ENCODE peak calls at places on chromosome 1, in eight cellular contexts. One of them, this sample, is unnamed. For H3K9me3, the result is how much of the 10 kb centered on the place peaks cover.

GRCh38 chr1:155091071-155092051 is 12.7 kb downstream of the EFNA3 start:
- DNase-seq in ovary: peak
- DNase-seq in fibroblast of lung: peak
- DNase-seq in left ventricle myocardium inferior: peak
- DNase-seq in ascending aorta: no peak
- DNase-seq in CD8-positive, alpha-beta T cell: peak
- DNase-seq in small intestine: peak
- DNase-seq in AG04450: no peak
- DNase-seq in this sample: peak

GRCh38 chr1:64623750-64624445 is 121.0 kb upstream of the RAVER2 start:
- DNase-seq in left ventricle myocardium inferior: no peak
- DNase-seq in CD8-positive, alpha-beta T cell: no peak
- DNase-seq in AG04450: no peak
- DNase-seq in fibroblast of lung: peak
- DNase-seq in ovary: no peak
- DNase-seq in ascending aorta: no peak
- DNase-seq in small intestine: no peak
- DNase-seq in this sample: peak

GRCh38 chr1:53590104-53590503 is 130.9 kb downstream of the DMRTB1 start:
- DNase-seq in ovary: no peak
- DNase-seq in small intestine: no peak
- DNase-seq in CD8-positive, alpha-beta T cell: no peak
- DNase-seq in AG04450: no peak
- DNase-seq in ascending aorta: no peak
- DNase-seq in fibroblast of lung: no peak
- DNase-seq in left ventricle myocardium inferior: no peak
- DNase-seq in this sample: no peak

GRCh38 chr1:207321790-207322530 is 482 bp downstream of the CD55 start:
- DNase-seq in fibroblast of lung: peak
- DNase-seq in AG04450: no peak
- DNase-seq in left ventricle myocardium inferior: no peak
- DNase-seq in CD8-positive, alpha-beta T cell: no peak
- DNase-seq in ascending aorta: no peak
- DNase-seq in ovary: no peak
- DNase-seq in small intestine: peak
- DNase-seq in this sample: no peak

GRCh38 chr1:7190261-7190660 is 405.0 kb downstream of the CAMTA1 start:
- DNase-seq in CD8-positive, alpha-beta T cell: no peak
- DNase-seq in left ventricle myocardium inferior: no peak
- DNase-seq in small intestine: no peak
- DNase-seq in AG04450: no peak
- DNase-seq in ovary: no peak
- DNase-seq in fibroblast of lung: no peak
- DNase-seq in ascending aorta: no peak
- DNase-seq in this sample: no peak

GRCh38 chr1:30782361-30783243 is 25.0 kb upstream of the LAPTM5 start:
- DNase-seq in fibroblast of lung: no peak
- DNase-seq in left ventricle myocardium inferior: peak
- DNase-seq in small intestine: peak
- DNase-seq in AG04450: no peak
- DNase-seq in ascending aorta: no peak
- DNase-seq in ovary: peak
- DNase-seq in CD8-positive, alpha-beta T cell: peak
- DNase-seq in this sample: peak

GRCh38 chr1:219913005-219913404 is 15.4 kb downstream of the SLC30A10 start:
- DNase-seq in fibroblast of lung: no peak
- DNase-seq in ascending aorta: no peak
- DNase-seq in AG04450: no peak
- DNase-seq in left ventricle myocardium inferior: no peak
- DNase-seq in ovary: no peak
- DNase-seq in CD8-positive, alpha-beta T cell: no peak
- DNase-seq in small intestine: no peak
- DNase-seq in this sample: no peak

GRCh38 chr1:152596986-152597385 is 3.0 kb upstream of the LCE3C start:
- DNase-seq in left ventricle myocardium inferior: no peak
- DNase-seq in AG04450: no peak
- DNase-seq in CD8-positive, alpha-beta T cell: no peak
- DNase-seq in fibroblast of lung: no peak
- DNase-seq in small intestine: no peak
- DNase-seq in ascending aorta: no peak
- DNase-seq in ovary: no peak
- DNase-seq in this sample: no peak

GRCh38 chr1:149914545-149914944 is 3.1 kb downstream of the SV2A start:
- DNase-seq in left ventricle myocardium inferior: no peak
- DNase-seq in CD8-positive, alpha-beta T cell: no peak
- DNase-seq in fibroblast of lung: no peak
- DNase-seq in ascending aorta: no peak
- DNase-seq in ovary: no peak
- DNase-seq in small intestine: no peak
- DNase-seq in AG04450: no peak
- DNase-seq in this sample: no peak

GRCh38 chr1:5793516-5793915 is 198.7 kb downstream of the NPHP4 start:
- DNase-seq in ovary: no peak
- DNase-seq in small intestine: no peak
- DNase-seq in fibroblast of lung: no peak
- DNase-seq in AG04450: no peak
- DNase-seq in CD8-positive, alpha-beta T cell: no peak
- DNase-seq in left ventricle myocardium inferior: no peak
- DNase-seq in ascending aorta: no peak
- DNase-seq in this sample: no peak

GRCh38 chr1:8661185-8662110 is 156.0 kb downstream of the RERE start:
- DNase-seq in left ventricle myocardium inferior: no peak
- DNase-seq in fibroblast of lung: peak
- DNase-seq in AG04450: peak
- DNase-seq in CD8-positive, alpha-beta T cell: peak
- DNase-seq in ascending aorta: no peak
- DNase-seq in small intestine: peak
- DNase-seq in ovary: peak
- DNase-seq in this sample: peak

GRCh38 chr1:59446257-59446901 is 149.5 kb downstream of the FGGY start:
- DNase-seq in ascending aorta: no peak
- DNase-seq in ovary: no peak
- DNase-seq in small intestine: no peak
- DNase-seq in AG04450: peak
- DNase-seq in CD8-positive, alpha-beta T cell: no peak
- DNase-seq in fibroblast of lung: peak
- DNase-seq in left ventricle myocardium inferior: no peak
- DNase-seq in this sample: peak

GRCh38 chr1:4075436-4076225 is 175.6 kb upstream of the C1orf174 start:
- DNase-seq in left ventricle myocardium inferior: no peak
- DNase-seq in fibroblast of lung: no peak
- DNase-seq in AG04450: no peak
- DNase-seq in CD8-positive, alpha-beta T cell: no peak
- DNase-seq in ovary: no peak
- DNase-seq in small intestine: no peak
- DNase-seq in ascending aorta: no peak
- DNase-seq in this sample: no peak

GRCh38 chr1:38680801-38681510 is 178.6 kb downstream of the RRAGC start:
- DNase-seq in fibroblast of lung: peak
- DNase-seq in left ventricle myocardium inferior: no peak
- DNase-seq in CD8-positive, alpha-beta T cell: no peak
- DNase-seq in small intestine: no peak
- DNase-seq in AG04450: no peak
- DNase-seq in ovary: no peak
- DNase-seq in ascending aorta: no peak
- DNase-seq in this sample: peak

GRCh38 chr1:41381691-41382530 is 20.7 kb downstream of the FOXO6 start:
- DNase-seq in left ventricle myocardium inferior: no peak
- DNase-seq in AG04450: no peak
- DNase-seq in ascending aorta: no peak
- DNase-seq in CD8-positive, alpha-beta T cell: peak
- DNase-seq in ovary: peak
- DNase-seq in small intestine: peak
- DNase-seq in fibroblast of lung: peak
- DNase-seq in this sample: peak
- H3K4me3 ChIP-seq in left ventricle myocardium inferior: peak
- H3K4me3 ChIP-seq in AG04450: peak
- H3K4me3 ChIP-seq in ascending aorta: peak
- H3K4me3 ChIP-seq in CD8-positive, alpha-beta T cell: peak
- H3K4me3 ChIP-seq in ovary: peak
- H3K4me3 ChIP-seq in small intestine: peak
- H3K4me3 ChIP-seq in fibroblast of lung: peak
- H3K4me3 ChIP-seq in this sample: peak

GRCh38 chr1:82491301-82491986 is 690.7 kb downstream of the ADGRL2 start:
- DNase-seq in ascending aorta: no peak
- DNase-seq in CD8-positive, alpha-beta T cell: no peak
- DNase-seq in ovary: no peak
- DNase-seq in AG04450: no peak
- DNase-seq in left ventricle myocardium inferior: no peak
- DNase-seq in small intestine: no peak
- DNase-seq in fibroblast of lung: peak
- DNase-seq in this sample: no peak

GRCh38 chr1:82492168-82492567 is 691.4 kb downstream of the ADGRL2 start:
- DNase-seq in CD8-positive, alpha-beta T cell: no peak
- DNase-seq in AG04450: no peak
- DNase-seq in small intestine: no peak
- DNase-seq in ascending aorta: no peak
- DNase-seq in left ventricle myocardium inferior: no peak
- DNase-seq in ovary: peak
- DNase-seq in fibroblast of lung: no peak
- DNase-seq in this sample: no peak

GRCh38 chr1:82494117-82494516 is 693.4 kb downstream of the ADGRL2 start:
- DNase-seq in fibroblast of lung: no peak
- DNase-seq in CD8-positive, alpha-beta T cell: no peak
- DNase-seq in AG04450: no peak
- DNase-seq in ascending aorta: no peak
- DNase-seq in small intestine: no peak
- DNase-seq in left ventricle myocardium inferior: no peak
- DNase-seq in ovary: no peak
- DNase-seq in this sample: no peak
- H3K9me3 ChIP-seq in fibroblast of lung: under half
- H3K9me3 ChIP-seq in CD8-positive, alpha-beta T cell: under half
- H3K9me3 ChIP-seq in AG04450: under half
- H3K9me3 ChIP-seq in ascending aorta: under half
- H3K9me3 ChIP-seq in small intestine: under half
- H3K9me3 ChIP-seq in left ventricle myocardium inferior: under half
- H3K9me3 ChIP-seq in ovary: under half
- H3K9me3 ChIP-seq in this sample: under half

DNA sequence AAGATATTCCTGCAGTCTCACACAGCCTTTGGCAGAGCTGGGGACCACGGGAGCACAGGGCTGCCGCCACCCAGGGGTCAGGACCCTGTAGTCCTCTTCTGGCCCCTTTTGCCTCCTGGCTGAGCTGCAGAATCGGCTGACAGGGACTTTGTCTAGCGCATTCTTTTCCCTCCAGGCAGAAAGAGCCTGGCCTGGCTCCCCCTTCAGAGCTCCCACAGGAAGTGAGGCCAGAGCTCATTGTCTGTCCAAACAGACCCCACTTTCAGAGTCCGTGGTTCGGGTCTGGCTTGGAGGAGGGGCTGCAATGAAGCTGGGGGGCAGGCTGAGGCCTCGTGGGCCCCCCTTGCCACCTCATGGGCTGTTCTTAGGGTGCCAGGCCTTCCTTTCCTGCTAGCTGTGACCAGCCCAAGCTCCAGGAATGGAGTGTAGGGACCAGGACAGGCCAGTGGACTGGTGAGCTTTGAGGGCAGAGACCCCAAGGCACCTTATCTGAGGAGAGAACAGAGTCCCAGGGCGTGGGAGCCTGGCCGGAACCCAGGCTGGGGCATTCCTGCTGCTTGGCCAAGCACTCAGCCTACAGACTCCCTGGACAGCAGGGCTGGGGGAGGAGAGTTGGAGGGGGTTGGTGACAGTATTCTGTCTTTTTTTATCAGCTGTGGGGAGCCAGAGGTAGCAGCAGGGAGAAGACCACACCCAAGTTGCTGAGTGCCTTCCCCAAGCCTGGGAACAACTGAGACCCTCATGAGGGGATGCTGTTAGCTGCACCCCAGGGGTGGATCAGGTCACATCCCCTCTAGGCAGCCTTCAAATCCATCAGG is 4.7 kb downstream of the CELSR2 start:
- DNase-seq in AG04450: no peak
- DNase-seq in fibroblast of lung: peak
- DNase-seq in CD8-positive, alpha-beta T cell: no peak
- DNase-seq in ovary: no peak
- DNase-seq in small intestine: no peak
- DNase-seq in left ventricle myocardium inferior: no peak
- DNase-seq in ascending aorta: no peak
- DNase-seq in this sample: peak
- H3K4me3 ChIP-seq in AG04450: no peak
- H3K4me3 ChIP-seq in fibroblast of lung: no peak
- H3K4me3 ChIP-seq in CD8-positive, alpha-beta T cell: no peak
- H3K4me3 ChIP-seq in ovary: no peak
- H3K4me3 ChIP-seq in small intestine: no peak
- H3K4me3 ChIP-seq in left ventricle myocardium inferior: peak
- H3K4me3 ChIP-seq in ascending aorta: peak
- H3K4me3 ChIP-seq in this sample: no peak

GRCh38 chr1:193325042-193325441 is 138.6 kb upstream of the B3GALT2 start:
- DNase-seq in ovary: no peak
- DNase-seq in CD8-positive, alpha-beta T cell: no peak
- DNase-seq in AG04450: no peak
- DNase-seq in ascending aorta: no peak
- DNase-seq in fibroblast of lung: no peak
- DNase-seq in left ventricle myocardium inferior: no peak
- DNase-seq in small intestine: no peak
- DNase-seq in this sample: no peak

GRCh38 chr1:193322218-193322617 is 135.8 kb upstream of the B3GALT2 start:
- DNase-seq in CD8-positive, alpha-beta T cell: no peak
- DNase-seq in fibroblast of lung: peak
- DNase-seq in ascending aorta: no peak
- DNase-seq in small intestine: no peak
- DNase-seq in ovary: no peak
- DNase-seq in AG04450: peak
- DNase-seq in left ventricle myocardium inferior: no peak
- DNase-seq in this sample: peak

GRCh38 chr1:193325771-193326170 is 139.4 kb upstream of the B3GALT2 start:
- DNase-seq in CD8-positive, alpha-beta T cell: no peak
- DNase-seq in left ventricle myocardium inferior: no peak
- DNase-seq in ascending aorta: no peak
- DNase-seq in fibroblast of lung: peak
- DNase-seq in ovary: no peak
- DNase-seq in small intestine: no peak
- DNase-seq in AG04450: no peak
- DNase-seq in this sample: peak

GRCh38 chr1:193321242-193321842 is 134.9 kb upstream of the B3GALT2 start:
- DNase-seq in fibroblast of lung: peak
- DNase-seq in small intestine: no peak
- DNase-seq in CD8-positive, alpha-beta T cell: no peak
- DNase-seq in AG04450: no peak
- DNase-seq in ovary: no peak
- DNase-seq in ascending aorta: no peak
- DNase-seq in left ventricle myocardium inferior: no peak
- DNase-seq in this sample: peak

DNA sequence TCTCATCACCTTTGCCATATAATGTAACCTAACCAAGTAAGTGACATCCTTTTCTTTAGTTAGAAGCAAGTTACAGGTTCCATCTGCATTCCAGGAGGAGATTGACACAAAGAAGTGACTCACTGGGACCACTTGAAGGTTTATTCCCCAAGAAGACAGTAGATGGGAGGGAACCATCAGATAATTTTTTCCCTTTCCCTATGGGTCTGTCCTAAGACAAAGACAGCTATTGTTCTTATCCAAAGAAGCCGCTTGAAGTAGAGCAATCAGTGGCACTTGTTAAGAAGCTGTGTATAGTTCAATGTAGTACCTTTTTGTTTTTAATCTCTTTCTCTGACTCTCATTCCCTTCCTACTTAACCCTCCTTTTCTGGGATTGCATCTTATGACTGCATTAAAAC is 139.9 kb upstream of the B3GALT2 start:
- DNase-seq in ovary: no peak
- DNase-seq in AG04450: no peak
- DNase-seq in fibroblast of lung: no peak
- DNase-seq in left ventricle myocardium inferior: no peak
- DNase-seq in ascending aorta: no peak
- DNase-seq in small intestine: no peak
- DNase-seq in CD8-positive, alpha-beta T cell: no peak
- DNase-seq in this sample: no peak
- H3K9me3 ChIP-seq in ovary: under half
- H3K9me3 ChIP-seq in AG04450: under half
- H3K9me3 ChIP-seq in fibroblast of lung: under half
- H3K9me3 ChIP-seq in left ventricle myocardium inferior: under half
- H3K9me3 ChIP-seq in ascending aorta: under half
- H3K9me3 ChIP-seq in small intestine: under half
- H3K9me3 ChIP-seq in CD8-positive, alpha-beta T cell: under half
- H3K9me3 ChIP-seq in this sample: under half

This sample was measured in MG63.